ENCODE peak calls at places on chromosomes 1 and 21, in six cellular contexts. V is ovary, W is IMR-90, Q is lower lobe of right lung, Y is SJSA1, D is right atrium auricular region. J is an unnamed sample. For H3K4me1, the result is how much of the 10 kb centered on the place peaks cover.

GRCh38 chr1:208304193-208304712 is 60.1 kb upstream of the PLXNA2 start:
- DNase-seq in D (no peak), Q (no peak), Y (peak), W (no peak), V (no peak), J (no peak)

GRCh38 chr1:108027389-108027788 is 62.4 kb upstream of the VAV3 start:
- DNase-seq in Y (no peak), Q (no peak), D (no peak), V (no peak), W (no peak), J (no peak)

GRCh38 chr1:226085675-226086074 is 23.2 kb downstream of the H3-3A start:
- DNase-seq in W (no peak), D (no peak), Q (no peak), Y (no peak), V (no peak), J (no peak)

GRCh38 chr1:38486115-38486514 is 373.5 kb downstream of the RRAGC start:
- DNase-seq in W (no peak), D (peak), Y (no peak), V (no peak), Q (no peak), J (no peak)

GRCh38 chr1:220879090-220879508 is at the start of gene HLX:
- DNase-seq in D (peak), V (peak), Q (peak), Y (peak), W (peak), J (peak)

GRCh38 chr1:167209044-167209443 is 11.6 kb upstream of the POU2F1 start:
- DNase-seq in D (no peak), V (no peak), Y (no peak), W (no peak), Q (no peak), J (no peak)

GRCh38 chr1:29916656-29917369 is 680.5 kb downstream of the PTPRU start:
- DNase-seq in Y (no peak), D (no peak), Q (no peak), W (no peak), V (no peak), J (no peak)

GRCh38 chr21:22871692-22872091 is 1873.5 kb downstream of the NCAM2 start:
- DNase-seq in Q (no peak), W (no peak), V (no peak), D (no peak), Y (no peak), J (no peak)

GRCh38 chr1:160577661-160578060 is 1.6 kb downstream of the CD84 start:
- DNase-seq in D (no peak), W (no peak), Q (no peak), V (no peak), Y (no peak), J (no peak)

GRCh38 chr1:230682274-230682673 is 31.6 kb downstream of the AGT start:
- DNase-seq in D (no peak), V (no peak), Q (no peak), W (no peak), Y (no peak), J (no peak)

GRCh38 chr1:31239653-31240241 is at the start of gene NKAIN1:
- DNase-seq in Q (no peak), W (peak), D (no peak), Y (no peak), V (peak), J (peak)

GRCh38 chr1:234208791-234209190 is 164.5 kb upstream of the COA6 start:
- DNase-seq in Y (no peak), W (peak), V (no peak), D (no peak), Q (no peak), J (no peak)

GRCh38 chr1:55289042-55289441 is 73.9 kb upstream of the USP24 start:
- DNase-seq in W (no peak), V (no peak), Y (no peak), Q (no peak), D (no peak), J (no peak)

GRCh38 chr1:15276691-15277090 is 29.7 kb downstream of the FHAD1 start:
- DNase-seq in D (no peak), Q (no peak), V (no peak), W (no peak), Y (no peak), J (no peak)

GRCh38 chr1:109239580-109240068 is 9.7 kb upstream of the CELSR2 start:
- DNase-seq in Y (peak), V (peak), W (peak), D (peak), Q (no peak), J (peak)

GRCh38 chr1:167564592-167564991 is 11.0 kb upstream of the CREG1 start:
- DNase-seq in W (no peak), D (no peak), Y (no peak), Q (peak), V (no peak), J (no peak)

GRCh38 chr1:101520302-101520701 is 283.5 kb downstream of the S1PR1 start:
- DNase-seq in V (no peak), D (no peak), W (peak), Q (no peak), Y (peak), J (peak)

GRCh38 chr1:110602466-110602865 is 3.7 kb downstream of the KCNA2 start:
- DNase-seq in W (no peak), Q (no peak), V (no peak), Y (no peak), D (no peak), J (no peak)

GRCh38 chr1:55214214-55214902 is 806 bp downstream of the USP24 start:
- DNase-seq in Y (peak), D (no peak), W (no peak), Q (peak), V (peak), J (peak)

GRCh38 chr21:45430521-45431501 is 25.8 kb downstream of the COL18A1 start:
- DNase-seq in Q (no peak), V (no peak), W (peak), Y (no peak), D (no peak), J (no peak)

GRCh38 chr1:6464514-6464836 is 1.5 kb downstream of the TNFRSF25 start:
- DNase-seq in V (no peak), Y (no peak), Q (no peak), D (no peak), W (no peak), J (no peak)

GRCh38 chr1:41419584-41420295 is 58.5 kb downstream of the FOXO6 start:
- DNase-seq in Y (no peak), W (no peak), D (no peak), Q (no peak), V (no peak), J (no peak)

GRCh38 chr1:114353233-114353632 is 157.8 kb downstream of the TRIM33 start:
- DNase-seq in W (peak), V (peak), Q (peak), Y (no peak), D (peak), J (peak)
- H3K4me3 ChIP-seq in W (no peak), V (no peak), Q (no peak), Y (no peak), D (no peak), J (no peak)

GRCh38 chr1:192577145-192578140 is 1.9 kb downstream of the RGS1 start:
- DNase-seq in V (no peak), W (no peak), Y (no peak), D (no peak), Q (no peak), J (no peak)
- H3K4me1 ChIP-seq in V (under half), W (under half), Y (under half), D (under half), Q (under half), J (under half)

DNA sequence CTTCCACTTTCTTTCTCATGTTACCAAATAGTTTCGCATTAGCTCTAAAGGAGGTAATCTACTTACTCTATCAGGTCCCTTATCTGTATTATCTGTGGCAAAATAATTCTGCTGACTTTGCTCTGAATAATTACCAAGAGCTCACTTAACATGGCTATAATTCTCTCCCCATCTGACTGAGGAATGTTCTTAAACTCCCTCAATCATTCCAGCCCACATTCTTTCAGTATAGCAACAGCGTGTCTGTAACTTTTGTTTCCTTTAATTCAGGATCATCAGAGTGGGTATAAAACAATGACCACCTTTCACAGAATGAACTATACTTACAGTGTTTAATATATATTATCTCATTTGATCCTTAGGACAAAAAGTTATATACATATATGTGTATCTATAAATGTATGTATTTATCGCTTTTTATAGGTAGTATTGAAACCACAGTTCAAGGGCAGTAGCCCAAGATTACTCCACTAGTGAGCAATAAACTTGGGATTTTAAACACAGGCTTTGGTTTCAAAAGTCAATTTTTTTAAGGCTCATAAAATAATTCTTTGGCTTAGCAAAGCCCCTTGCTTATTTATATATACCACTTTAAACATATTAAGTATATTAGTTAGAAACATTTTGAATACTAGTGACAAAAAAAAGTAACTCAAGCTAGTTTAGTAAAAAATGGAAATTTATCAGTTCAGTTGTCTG is 36.1 kb upstream of the ST6GALNAC3 start:
- DNase-seq in Q (no peak), Y (no peak), W (peak), D (no peak), V (no peak), J (no peak)
- H3K4me3 ChIP-seq in Q (no peak), Y (no peak), W (no peak), D (no peak), V (no peak), J (no peak)

GRCh38 chr1:178057131-178057765 is 36.7 kb upstream of the RASAL2 start:
- DNase-seq in D (no peak), W (no peak), Q (no peak), Y (peak), V (no peak), J (no peak)

GRCh38 chr1:178055779-178056471 is 38.0 kb upstream of the RASAL2 start:
- DNase-seq in Y (peak), V (no peak), W (peak), D (no peak), Q (peak), J (no peak)

GRCh38 chr1:178060789-178061556 is 32.9 kb upstream of the RASAL2 start:
- DNase-seq in Y (peak), D (no peak), W (peak), Q (no peak), V (no peak), J (no peak)

GRCh38 chr1:178055093-178055492 is 38.8 kb upstream of the RASAL2 start:
- DNase-seq in W (no peak), Y (peak), Q (peak), D (no peak), V (no peak), J (no peak)

GRCh38 chr1:178057863-178058576 is 35.9 kb upstream of the RASAL2 start:
- DNase-seq in W (peak), V (peak), D (peak), Q (no peak), Y (peak), J (no peak)
- H3K4me1 ChIP-seq in W (under half), V (under half), D (under half), Q (half or more), Y (half or more), J (under half)

GRCh38 chr1:196305216-196305615 is 303.0 kb downstream of the KCNT2 start:
- DNase-seq in D (no peak), Q (no peak), Y (no peak), W (no peak), V (no peak), J (no peak)
- H3K4me3 ChIP-seq in D (no peak), Q (no peak), Y (no peak), W (no peak), V (no peak), J (no peak)

GRCh38 chr1:9718006-9718680 is 66.6 kb downstream of the PIK3CD start:
- DNase-seq in Q (no peak), V (no peak), W (no peak), D (no peak), Y (no peak), J (no peak)

GRCh38 chr1:9717193-9718005 is 65.9 kb downstream of the PIK3CD start:
- DNase-seq in V (peak), D (no peak), Q (peak), Y (no peak), W (no peak), J (no peak)

GRCh38 chr1:9715536-9716226 is 64.2 kb downstream of the PIK3CD start:
- DNase-seq in D (no peak), V (peak), Q (no peak), W (no peak), Y (no peak), J (no peak)

GRCh38 chr1:9714257-9714718 is 62.8 kb downstream of the PIK3CD start:
- DNase-seq in D (no peak), V (no peak), Q (no peak), Y (no peak), W (no peak), J (no peak)

GRCh38 chr1:9716404-9717192 is 65.1 kb downstream of the PIK3CD start:
- DNase-seq in Y (no peak), V (no peak), Q (no peak), D (no peak), W (no peak), J (no peak)
- H3K4me1 ChIP-seq in Y (under half), V (under half), Q (under half), D (under half), W (under half), J (under half)